ENCODE peak calls at places on chromosome 14, in five cellular contexts. A is fibroblast of lung; O is mammary epithelial cell; H is CD4-positive, CD25-positive, alpha-beta regulatory T cell; M is uterus. K is an unnamed sample. For H3K4me1, the result is how much of the 10 kb centered on the place peaks cover.

GRCh38 chr14:38404100-38404541 is 148.2 kb upstream of the CLEC14A start:
- DNase-seq in M (no peak), O (no peak), A (peak), H (no peak), K (no peak)

GRCh38 chr14:82182646-82183045 is 649.0 kb upstream of the SEL1L start:
- DNase-seq in H (no peak), A (no peak), M (no peak), O (no peak), K (no peak)

GRCh38 chr14:95535226-95536021 is 574 bp downstream of the GLRX5 start:
- DNase-seq in H (no peak), A (no peak), O (no peak), M (no peak), K (no peak)

GRCh38 chr14:58919262-58919661 is 269.2 kb upstream of the DAAM1 start:
- DNase-seq in A (peak), H (no peak), M (no peak), O (no peak), K (no peak)

GRCh38 chr14:85701763-85702162 is 171.8 kb downstream of the FLRT2 start:
- DNase-seq in O (peak), A (peak), M (no peak), H (no peak), K (no peak)

GRCh38 chr14:32703246-32703645 is 235.4 kb upstream of the NPAS3 start:
- DNase-seq in O (no peak), M (no peak), A (peak), H (no peak), K (no peak)

GRCh38 chr14:74860899-74861733 is 14.8 kb downstream of the PROX2 start:
- DNase-seq in H (peak), O (peak), M (peak), A (peak), K (peak)

GRCh38 chr14:93669632-93670031 is 118.7 kb downstream of the PRIMA1 start:
- DNase-seq in O (no peak), A (no peak), H (no peak), M (no peak), K (no peak)

GRCh38 chr14:49769171-49769570 is 1.2 kb downstream of the KLHDC2 start:
- DNase-seq in O (peak), A (peak), H (no peak), M (no peak), K (no peak)

GRCh38 chr14:76152333-76152681 is 585 bp downstream of the GPATCH2L start:
- DNase-seq in O (peak), H (peak), A (peak), M (peak), K (peak)

GRCh38 chr14:62213516-62213915 is 451.3 kb downstream of the SNAPC1 start:
- DNase-seq in O (peak), M (no peak), A (peak), H (no peak), K (no peak)

GRCh38 chr14:33917664-33918063 is 33.2 kb downstream of the EGLN3 start:
- DNase-seq in O (no peak), M (no peak), H (no peak), A (no peak), K (no peak)

GRCh38 chr14:28161040-28161439 is 605.5 kb upstream of the FOXG1 start:
- DNase-seq in O (no peak), H (no peak), A (no peak), M (no peak), K (no peak)

GRCh38 chr14:37874429-37875109 is 279.1 kb downstream of the TTC6 start:
- DNase-seq in O (peak), M (peak), A (peak), H (peak), K (peak)

GRCh38 chr14:101591121-101591520 is 29.8 kb downstream of the DIO3 start:
- DNase-seq in A (peak), O (no peak), M (no peak), H (no peak), K (no peak)

GRCh38 chr14:45211295-45211694 is 41.7 kb downstream of the MIS18BP1 start:
- DNase-seq in H (no peak), M (no peak), O (no peak), A (peak), K (no peak)

GRCh38 chr14:21525571-21525970 is 575 bp downstream of the SALL2 start:
- DNase-seq in M (peak), H (no peak), A (peak), O (no peak), K (no peak)

GRCh38 chr14:101511620-101512395 is 49.5 kb upstream of the DIO3 start:
- DNase-seq in M (no peak), H (no peak), O (no peak), A (no peak), K (no peak)

GRCh38 chr14:47044841-47045240 is 393.3 kb upstream of the RPL10L start:
- DNase-seq in M (no peak), A (peak), H (no peak), O (no peak), K (no peak)

GRCh38 chr14:94562019-94562418 is 777 bp downstream of the SERPINA4 start:
- DNase-seq in H (no peak), O (no peak), A (no peak), M (no peak), K (no peak)

GRCh38 chr14:69460093-69460701 is 24.3 kb upstream of the PLEKHD1 start:
- DNase-seq in O (peak), M (peak), H (peak), A (peak), K (peak)

GRCh38 chr14:75487155-75487671 is 35.1 kb upstream of the BATF start:
- DNase-seq in O (peak), H (peak), A (no peak), M (no peak), K (no peak)

GRCh38 chr14:101054671-101055070 is 151.1 kb upstream of the RTL1 start:
- DNase-seq in M (no peak), H (no peak), A (peak), O (no peak), K (no peak)

GRCh38 chr14:79011920-79012204 is 841.7 kb downstream of the NRXN3 start:
- DNase-seq in H (no peak), M (no peak), O (no peak), A (peak), K (no peak)

GRCh38 chr14:67251573-67252226 is 10.5 kb downstream of the PALS1 start:
- DNase-seq in M (no peak), H (no peak), O (peak), A (peak), K (no peak)

GRCh38 chr14:87732562-87732961 is 260.4 kb downstream of the GALC start:
- DNase-seq in O (no peak), A (no peak), H (no peak), M (no peak), K (no peak)

GRCh38 chr14:20469890-20470858 is 968 bp downstream of the PNP start:
- DNase-seq in A (peak), M (peak), H (peak), O (peak), K (peak)

DNA sequence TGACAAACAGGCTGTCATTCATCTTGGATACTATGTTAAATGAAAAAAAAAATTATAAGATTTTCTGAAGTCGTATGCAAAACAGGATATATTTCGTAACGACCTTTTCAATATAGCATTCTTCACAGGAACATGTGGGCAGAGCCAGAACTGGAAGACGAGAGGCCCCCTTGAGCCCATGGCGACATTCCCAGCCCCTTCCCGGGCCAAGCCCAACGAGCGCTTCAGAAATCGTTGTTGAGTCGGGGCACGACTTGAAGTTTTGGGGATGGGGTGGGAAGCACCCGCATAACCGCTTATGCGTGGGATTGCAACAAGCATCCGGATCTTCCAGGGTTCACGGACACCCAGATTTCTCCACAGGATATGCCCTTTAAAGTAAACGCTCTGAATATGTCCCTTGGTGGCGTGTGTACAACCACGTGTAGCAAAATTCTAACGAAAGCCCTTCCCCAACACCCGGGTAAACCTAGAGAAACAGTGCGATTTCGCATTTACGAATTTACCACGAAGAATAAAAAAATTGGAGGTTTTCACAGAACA is 735 bp downstream of the C14orf39 start:
- DNase-seq in M (no peak), H (no peak), A (no peak), O (no peak), K (no peak)
- H3K4me3 ChIP-seq in M (no peak), H (no peak), A (no peak), O (no peak), K (no peak)

DNA sequence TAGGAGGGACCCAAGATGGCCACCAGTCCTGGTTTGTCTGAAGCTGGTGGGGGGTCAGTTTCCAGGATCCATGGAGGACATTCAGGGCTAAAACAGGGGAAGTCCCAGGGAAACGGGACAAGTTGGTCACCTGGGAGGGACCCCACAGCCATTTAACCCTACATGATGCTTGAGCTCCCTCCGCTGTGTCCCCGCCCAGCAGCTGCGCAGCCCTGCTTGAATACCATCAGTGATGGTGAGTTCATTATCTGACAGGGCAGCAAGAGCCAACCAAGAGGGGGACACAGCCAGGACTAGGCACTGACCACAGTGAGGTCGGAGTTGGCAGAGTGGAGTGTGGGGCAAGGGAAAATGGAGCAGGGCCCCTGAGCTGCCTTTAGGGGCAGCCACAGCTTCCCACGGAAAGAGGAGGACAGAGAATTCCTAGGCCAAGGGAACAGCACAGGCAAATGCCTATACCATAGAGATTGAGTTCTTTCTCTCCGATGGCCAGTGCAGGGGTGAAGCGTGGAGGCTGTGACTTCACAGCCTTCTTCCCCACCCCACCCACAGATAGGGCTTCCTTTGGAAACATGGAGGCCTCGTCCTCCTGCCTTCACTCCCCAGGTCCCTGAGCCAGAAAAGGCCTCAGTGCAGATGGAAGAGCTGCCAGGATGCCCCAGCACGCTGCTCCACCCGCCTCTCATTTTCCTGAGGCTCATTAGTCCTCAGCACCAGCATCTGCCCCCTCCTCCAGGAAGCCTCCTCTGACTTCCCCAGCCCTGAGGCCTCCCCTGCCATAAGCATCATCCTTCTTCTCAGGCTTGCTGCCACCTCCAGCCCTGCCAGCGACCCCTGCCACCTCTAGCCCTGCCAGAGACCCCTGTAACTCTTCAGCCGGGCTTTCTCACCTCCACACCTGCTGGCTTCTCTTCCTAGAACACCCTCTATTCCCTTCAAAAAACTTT is 51.4 kb downstream of the CYP46A1 start:
- DNase-seq in M (peak), A (no peak), O (no peak), H (no peak), K (no peak)
- H3K4me1 ChIP-seq in M (under half), A (under half), O (under half), H (under half), K (half or more)

GRCh38 chr14:65208548-65208947 is 106.2 kb upstream of the MAX start:
- DNase-seq in O (no peak), A (no peak), H (no peak), M (no peak), K (no peak)

GRCh38 chr14:65204056-65204455 is 101.7 kb upstream of the MAX start:
- DNase-seq in A (no peak), O (no peak), H (no peak), M (no peak), K (no peak)

GRCh38 chr14:65203574-65203973 is 101.3 kb upstream of the MAX start:
- DNase-seq in A (no peak), M (no peak), O (no peak), H (no peak), K (no peak)

GRCh38 chr14:65206448-65207096 is 104.3 kb upstream of the MAX start:
- DNase-seq in M (no peak), O (peak), H (no peak), A (peak), K (no peak)

GRCh38 chr14:65206078-65206447 is 103.7 kb upstream of the MAX start:
- DNase-seq in O (no peak), M (no peak), H (no peak), A (no peak), K (no peak)
- H3K27ac ChIP-seq in O (no peak), M (no peak), H (peak), A (no peak), K (no peak)

GRCh38 chr14:53126705-53127104 is 26.4 kb downstream of the DDHD1 start:
- DNase-seq in O (no peak), M (no peak), H (peak), A (no peak), K (no peak)
- H3K4me3 ChIP-seq in O (no peak), M (no peak), H (peak), A (no peak), K (no peak)

DNA sequence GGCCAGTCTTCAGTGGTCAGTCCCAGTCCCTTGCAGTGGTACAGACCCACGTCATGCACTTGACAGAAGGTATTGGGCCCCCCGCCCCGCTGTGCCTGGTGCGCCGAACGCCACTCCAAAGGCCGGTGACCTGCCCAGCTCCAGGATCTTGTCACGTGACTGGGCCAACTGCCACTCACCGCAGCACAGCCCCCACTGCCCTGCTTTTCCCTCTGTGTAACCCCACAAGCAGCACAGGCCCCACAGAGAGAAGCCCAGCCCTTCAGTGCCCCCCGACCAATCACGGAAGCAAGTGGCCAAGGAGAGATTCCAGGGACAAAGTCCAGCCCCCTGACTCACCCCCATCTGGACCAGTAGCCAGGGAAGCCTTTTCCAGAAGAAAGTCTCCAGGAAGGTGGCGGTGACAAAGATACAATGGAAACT is 498 bp downstream of the GPR132 start:
- DNase-seq in H (no peak), A (peak), O (no peak), M (no peak), K (no peak)
- H3K4me1 ChIP-seq in H (half or more), A (under half), O (under half), M (under half), K (under half)

K was measured in right atrium auricular region.